ENCODE peak calls at places on chromosomes 7 and 10, in nine cellular contexts. One of them, this sample, is unnamed.

GRCh38 chr7:38222481-38223096 is 44.5 kb downstream of the STARD3NL start:
- DNase-seq in stimulated activated CD4-positive, alpha-beta T cell treated with anti-CD3 and anti-CD28 coated beads, Interleukin-12 subunit alpha, Interleukin-12 subunit beta, amount 100 ng/mL, for 4 hours: no peak
- DNase-seq in PC-9: no peak
- DNase-seq in HAP-1: peak
- DNase-seq in activated gamma-delta T cell treated with anti-CD3 and anti-CD28 coated beads, Interleukin-2, amount 50 U/mL, for 16 hours: no peak
- DNase-seq in kidney glomerular epithelial cell: peak
- DNase-seq in putamen: no peak
- DNase-seq in adrenal gland: peak
- DNase-seq in ELF-1: no peak
- DNase-seq in this sample: peak

GRCh38 chr7:47636693-47637175 is 54.8 kb upstream of the TNS3 start:
- DNase-seq in PC-9: no peak
- DNase-seq in putamen: no peak
- DNase-seq in HAP-1: no peak
- DNase-seq in kidney glomerular epithelial cell: no peak
- DNase-seq in stimulated activated CD4-positive, alpha-beta T cell treated with anti-CD3 and anti-CD28 coated beads, Interleukin-12 subunit alpha, Interleukin-12 subunit beta, amount 100 ng/mL, for 4 hours: no peak
- DNase-seq in activated gamma-delta T cell treated with anti-CD3 and anti-CD28 coated beads, Interleukin-2, amount 50 U/mL, for 16 hours: no peak
- DNase-seq in adrenal gland: no peak
- DNase-seq in ELF-1: peak
- DNase-seq in this sample: no peak

GRCh38 chr10:29160110-29160669 is 128.7 kb upstream of the LYZL1 start:
- DNase-seq in adrenal gland: peak
- DNase-seq in putamen: no peak
- DNase-seq in stimulated activated CD4-positive, alpha-beta T cell treated with anti-CD3 and anti-CD28 coated beads, Interleukin-12 subunit alpha, Interleukin-12 subunit beta, amount 100 ng/mL, for 4 hours: no peak
- DNase-seq in PC-9: peak
- DNase-seq in kidney glomerular epithelial cell: peak
- DNase-seq in ELF-1: peak
- DNase-seq in HAP-1: no peak
- DNase-seq in activated gamma-delta T cell treated with anti-CD3 and anti-CD28 coated beads, Interleukin-2, amount 50 U/mL, for 16 hours: no peak
- DNase-seq in this sample: peak

GRCh38 chr7:16421333-16422099 is at the start of gene CRPPA:
- DNase-seq in adrenal gland: peak
- DNase-seq in putamen: peak
- DNase-seq in stimulated activated CD4-positive, alpha-beta T cell treated with anti-CD3 and anti-CD28 coated beads, Interleukin-12 subunit alpha, Interleukin-12 subunit beta, amount 100 ng/mL, for 4 hours: peak
- DNase-seq in kidney glomerular epithelial cell: peak
- DNase-seq in activated gamma-delta T cell treated with anti-CD3 and anti-CD28 coated beads, Interleukin-2, amount 50 U/mL, for 16 hours: no peak
- DNase-seq in HAP-1: no peak
- DNase-seq in ELF-1: peak
- DNase-seq in PC-9: peak
- DNase-seq in this sample: no peak

GRCh38 chr7:151087247-151088018 is 1.2 kb downstream of the AGAP3 start:
- DNase-seq in putamen: no peak
- DNase-seq in kidney glomerular epithelial cell: peak
- DNase-seq in PC-9: no peak
- DNase-seq in HAP-1: no peak
- DNase-seq in stimulated activated CD4-positive, alpha-beta T cell treated with anti-CD3 and anti-CD28 coated beads, Interleukin-12 subunit alpha, Interleukin-12 subunit beta, amount 100 ng/mL, for 4 hours: no peak
- DNase-seq in activated gamma-delta T cell treated with anti-CD3 and anti-CD28 coated beads, Interleukin-2, amount 50 U/mL, for 16 hours: no peak
- DNase-seq in adrenal gland: peak
- DNase-seq in ELF-1: peak
- DNase-seq in this sample: peak

GRCh38 chr10:4283841-4284610 is 499.0 kb upstream of the KLF6 start:
- DNase-seq in stimulated activated CD4-positive, alpha-beta T cell treated with anti-CD3 and anti-CD28 coated beads, Interleukin-12 subunit alpha, Interleukin-12 subunit beta, amount 100 ng/mL, for 4 hours: no peak
- DNase-seq in activated gamma-delta T cell treated with anti-CD3 and anti-CD28 coated beads, Interleukin-2, amount 50 U/mL, for 16 hours: no peak
- DNase-seq in putamen: peak
- DNase-seq in adrenal gland: peak
- DNase-seq in HAP-1: no peak
- DNase-seq in PC-9: no peak
- DNase-seq in kidney glomerular epithelial cell: no peak
- DNase-seq in ELF-1: no peak
- DNase-seq in this sample: no peak

GRCh38 chr7:149194799-149195179 is 557 bp upstream of the ZNF282 start:
- DNase-seq in stimulated activated CD4-positive, alpha-beta T cell treated with anti-CD3 and anti-CD28 coated beads, Interleukin-12 subunit alpha, Interleukin-12 subunit beta, amount 100 ng/mL, for 4 hours: no peak
- DNase-seq in HAP-1: no peak
- DNase-seq in putamen: no peak
- DNase-seq in PC-9: no peak
- DNase-seq in kidney glomerular epithelial cell: no peak
- DNase-seq in ELF-1: no peak
- DNase-seq in activated gamma-delta T cell treated with anti-CD3 and anti-CD28 coated beads, Interleukin-2, amount 50 U/mL, for 16 hours: no peak
- DNase-seq in adrenal gland: no peak
- DNase-seq in this sample: no peak

GRCh38 chr10:132464256-132465192 is 67.5 kb downstream of the PWWP2B start:
- DNase-seq in PC-9: no peak
- DNase-seq in kidney glomerular epithelial cell: no peak
- DNase-seq in putamen: peak
- DNase-seq in stimulated activated CD4-positive, alpha-beta T cell treated with anti-CD3 and anti-CD28 coated beads, Interleukin-12 subunit alpha, Interleukin-12 subunit beta, amount 100 ng/mL, for 4 hours: no peak
- DNase-seq in ELF-1: no peak
- DNase-seq in activated gamma-delta T cell treated with anti-CD3 and anti-CD28 coated beads, Interleukin-2, amount 50 U/mL, for 16 hours: no peak
- DNase-seq in adrenal gland: peak
- DNase-seq in HAP-1: no peak
- DNase-seq in this sample: no peak

GRCh38 chr7:133429371-133429770 is 176.5 kb downstream of the EXOC4 start:
- DNase-seq in HAP-1: no peak
- DNase-seq in ELF-1: no peak
- DNase-seq in activated gamma-delta T cell treated with anti-CD3 and anti-CD28 coated beads, Interleukin-2, amount 50 U/mL, for 16 hours: no peak
- DNase-seq in kidney glomerular epithelial cell: no peak
- DNase-seq in putamen: no peak
- DNase-seq in stimulated activated CD4-positive, alpha-beta T cell treated with anti-CD3 and anti-CD28 coated beads, Interleukin-12 subunit alpha, Interleukin-12 subunit beta, amount 100 ng/mL, for 4 hours: no peak
- DNase-seq in adrenal gland: no peak
- DNase-seq in PC-9: no peak
- DNase-seq in this sample: no peak

GRCh38 chr7:129610709-129611245 is 743 bp upstream of the NRF1 start:
- DNase-seq in ELF-1: peak
- DNase-seq in adrenal gland: no peak
- DNase-seq in activated gamma-delta T cell treated with anti-CD3 and anti-CD28 coated beads, Interleukin-2, amount 50 U/mL, for 16 hours: no peak
- DNase-seq in kidney glomerular epithelial cell: no peak
- DNase-seq in putamen: no peak
- DNase-seq in PC-9: no peak
- DNase-seq in stimulated activated CD4-positive, alpha-beta T cell treated with anti-CD3 and anti-CD28 coated beads, Interleukin-12 subunit alpha, Interleukin-12 subunit beta, amount 100 ng/mL, for 4 hours: no peak
- DNase-seq in HAP-1: no peak
- DNase-seq in this sample: no peak

GRCh38 chr10:2137549-2138174 is 400.3 kb upstream of the ADARB2 start:
- DNase-seq in HAP-1: no peak
- DNase-seq in adrenal gland: no peak
- DNase-seq in activated gamma-delta T cell treated with anti-CD3 and anti-CD28 coated beads, Interleukin-2, amount 50 U/mL, for 16 hours: no peak
- DNase-seq in kidney glomerular epithelial cell: peak
- DNase-seq in putamen: no peak
- DNase-seq in stimulated activated CD4-positive, alpha-beta T cell treated with anti-CD3 and anti-CD28 coated beads, Interleukin-12 subunit alpha, Interleukin-12 subunit beta, amount 100 ng/mL, for 4 hours: no peak
- DNase-seq in PC-9: no peak
- DNase-seq in ELF-1: peak
- DNase-seq in this sample: peak

GRCh38 chr7:64875258-64875657 is 27.8 kb upstream of the ZNF273 start:
- DNase-seq in ELF-1: no peak
- DNase-seq in putamen: no peak
- DNase-seq in kidney glomerular epithelial cell: no peak
- DNase-seq in activated gamma-delta T cell treated with anti-CD3 and anti-CD28 coated beads, Interleukin-2, amount 50 U/mL, for 16 hours: no peak
- DNase-seq in HAP-1: no peak
- DNase-seq in stimulated activated CD4-positive, alpha-beta T cell treated with anti-CD3 and anti-CD28 coated beads, Interleukin-12 subunit alpha, Interleukin-12 subunit beta, amount 100 ng/mL, for 4 hours: no peak
- DNase-seq in PC-9: no peak
- DNase-seq in adrenal gland: no peak
- DNase-seq in this sample: no peak

GRCh38 chr7:51592822-51593221 is 276.2 kb upstream of the COBL start:
- DNase-seq in HAP-1: no peak
- DNase-seq in adrenal gland: no peak
- DNase-seq in kidney glomerular epithelial cell: no peak
- DNase-seq in putamen: no peak
- DNase-seq in ELF-1: no peak
- DNase-seq in activated gamma-delta T cell treated with anti-CD3 and anti-CD28 coated beads, Interleukin-2, amount 50 U/mL, for 16 hours: no peak
- DNase-seq in PC-9: peak
- DNase-seq in stimulated activated CD4-positive, alpha-beta T cell treated with anti-CD3 and anti-CD28 coated beads, Interleukin-12 subunit alpha, Interleukin-12 subunit beta, amount 100 ng/mL, for 4 hours: no peak
- DNase-seq in this sample: no peak